ENCODE peak calls at places on chromosome 6, in six cellular contexts. N, T, J, L, W and P are unnamed samples.

GRCh38 chr6:157099912-157100593 is 223.3 kb downstream of the TMEM242 start:
- DNase-seq in N (no peak), T (no peak), J (peak; percentile 27), L (no peak), W (no peak), P (no peak)

GRCh38 chr6:116060572-116061283 is at the start of gene FRK:
- DNase-seq in N (no peak), T (no peak), J (no peak), L (peak; percentile 87), W (no peak), P (no peak)

GRCh38 chr6:43798688-43799444 is 28.9 kb downstream of the VEGFA start:
- DNase-seq in N (peak; percentile 90), T (no peak), J (peak; percentile 74), L (peak; percentile 86), W (no peak), P (no peak)

GRCh38 chr6:53361549-53362031 is 12.8 kb upstream of the ELOVL5 start:
- DNase-seq in N (peak; percentile 93), T (peak; percentile 52), J (peak; percentile 56), L (peak; percentile 27), W (no peak), P (no peak)

GRCh38 chr6:132569170-132569569 is 952 bp upstream of the TAAR6 start:
- DNase-seq in N (no peak), T (no peak), J (no peak), L (no peak), W (no peak), P (no peak)

GRCh38 chr6:5174756-5175155 is 86.0 kb downstream of the LYRM4 start:
- DNase-seq in N (no peak), T (no peak), J (no peak), L (no peak), W (no peak), P (no peak)

GRCh38 chr6:89313006-89313405 is 2.1 kb downstream of the GABRR2 start:
- DNase-seq in N (no peak), T (no peak), J (peak; percentile 94), L (no peak), W (no peak), P (no peak)

GRCh38 chr6:44001318-44001868 is 125.9 kb downstream of the MRPL14 start:
- DNase-seq in N (peak; percentile 68), T (no peak), J (no peak), L (peak; percentile 57), W (no peak), P (peak; percentile 57)

GRCh38 chr6:21909321-21909720 is 315.8 kb downstream of the SOX4 start:
- DNase-seq in N (no peak), T (no peak), J (no peak), L (no peak), W (no peak), P (no peak)

GRCh38 chr6:72130327-72130726 is 244.0 kb downstream of the RIMS1 start:
- DNase-seq in N (no peak), T (no peak), J (no peak), L (no peak), W (no peak), P (no peak)

GRCh38 chr6:12060780-12061619 is 48.9 kb downstream of the HIVEP1 start:
- DNase-seq in N (peak; percentile 84), T (peak; percentile 56), J (peak; percentile 82), L (peak; percentile 74), W (peak; percentile 46), P (no peak)

GRCh38 chr6:120355822-120356221 is 978.5 kb downstream of the TBC1D32 start:
- DNase-seq in N (no peak), T (no peak), J (peak; percentile 55), L (no peak), W (no peak), P (no peak)

GRCh38 chr6:84284428-84285033 is 57.1 kb upstream of the CEP162 start:
- DNase-seq in N (no peak), T (no peak), J (no peak), L (peak; percentile 30), W (peak; percentile 17), P (no peak)

GRCh38 chr6:113616875-113617274 is 240.3 kb upstream of the MARCKS start:
- DNase-seq in N (no peak), T (no peak), J (no peak), L (no peak), W (no peak), P (no peak)

GRCh38 chr6:109484161-109484560 is 1.1 kb upstream of the ZBTB24 start:
- DNase-seq in N (no peak), T (no peak), J (peak; percentile 25), L (no peak), W (no peak), P (no peak)

GRCh38 chr6:1993049-1993448 is 252.4 kb downstream of the GMDS start:
- DNase-seq in N (no peak), T (no peak), J (peak; percentile 53), L (no peak), W (no peak), P (no peak)

GRCh38 chr6:84581494-84582259 is 182.7 kb downstream of the TBX18 start:
- DNase-seq in N (no peak), T (no peak), J (peak; percentile 82), L (no peak), W (no peak), P (no peak)

GRCh38 chr6:65289491-65289890 is 417.5 kb downstream of the EYS start:
- DNase-seq in N (no peak), T (no peak), J (peak; percentile 52), L (no peak), W (no peak), P (no peak)

GRCh38 chr6:117494283-117494682 is 11.8 kb downstream of the DCBLD1 start:
- DNase-seq in N (no peak), T (no peak), J (no peak), L (no peak), W (no peak), P (no peak)

GRCh38 chr6:169787797-169788196 is 36.4 kb downstream of the ERMARD start:
- DNase-seq in N (no peak), T (peak; percentile 7), J (no peak), L (no peak), W (no peak), P (no peak)

GRCh38 chr6:44304282-44305199 is 8.6 kb downstream of the AARS2 start:
- DNase-seq in N (no peak), T (peak; percentile 49), J (peak; percentile 36), L (peak; percentile 42), W (peak; percentile 62), P (no peak)

GRCh38 chr6:150466196-150466595 is 97.4 kb downstream of the IYD start:
- DNase-seq in N (no peak), T (no peak), J (peak; percentile 5), L (no peak), W (no peak), P (no peak)
- TF ChIP-seq CTCF in N (no peak), T (no peak), J (no peak), L (no peak), W (no peak), P (no peak)

GRCh38 chr6:125753218-125753936 is 3.9 kb downstream of the HEY2 start:
- DNase-seq in N (no peak), T (no peak), J (peak; percentile 32), L (peak; percentile 39), W (no peak), P (no peak)
- TF ChIP-seq CTCF in N (peak; percentile 51), T (peak; percentile 78), J (no peak), L (peak; percentile 55), W (peak; percentile 64), P (peak; percentile 88)

GRCh38 chr6:123380257-123380656 is 256.5 kb downstream of the TRDN start:
- DNase-seq in N (no peak), T (no peak), J (peak; percentile 12), L (peak; percentile 26), W (peak; percentile 39), P (no peak)
- TF ChIP-seq CTCF in N (no peak), T (no peak), J (no peak), L (peak; percentile 13), W (peak; percentile 45), P (peak; percentile 62)

DNA sequence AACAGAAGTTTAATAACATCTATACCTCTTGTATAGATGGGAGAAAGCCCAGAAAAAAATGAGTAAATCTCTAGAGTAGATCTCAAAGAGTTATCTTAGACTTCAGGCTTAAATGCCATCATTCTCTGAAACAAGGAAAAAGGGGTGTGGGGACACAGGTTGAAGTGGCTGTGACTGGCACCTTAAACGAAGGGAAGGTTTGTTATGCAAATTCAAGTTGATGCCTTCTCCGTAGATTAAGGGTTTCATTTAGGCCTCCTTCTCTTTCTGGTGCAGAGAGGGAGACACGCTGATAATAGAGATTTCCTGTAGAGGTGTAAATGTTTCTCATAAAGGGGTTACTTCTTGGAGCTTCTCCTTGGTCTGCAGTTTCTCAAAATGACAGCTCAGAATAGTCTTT is 252.1 kb downstream of the CD83 start:
- DNase-seq in N (no peak), T (no peak), J (no peak), L (no peak), W (no peak), P (no peak)
- TF ChIP-seq CTCF in N (no peak), T (no peak), J (no peak), L (no peak), W (no peak), P (no peak)

DNA sequence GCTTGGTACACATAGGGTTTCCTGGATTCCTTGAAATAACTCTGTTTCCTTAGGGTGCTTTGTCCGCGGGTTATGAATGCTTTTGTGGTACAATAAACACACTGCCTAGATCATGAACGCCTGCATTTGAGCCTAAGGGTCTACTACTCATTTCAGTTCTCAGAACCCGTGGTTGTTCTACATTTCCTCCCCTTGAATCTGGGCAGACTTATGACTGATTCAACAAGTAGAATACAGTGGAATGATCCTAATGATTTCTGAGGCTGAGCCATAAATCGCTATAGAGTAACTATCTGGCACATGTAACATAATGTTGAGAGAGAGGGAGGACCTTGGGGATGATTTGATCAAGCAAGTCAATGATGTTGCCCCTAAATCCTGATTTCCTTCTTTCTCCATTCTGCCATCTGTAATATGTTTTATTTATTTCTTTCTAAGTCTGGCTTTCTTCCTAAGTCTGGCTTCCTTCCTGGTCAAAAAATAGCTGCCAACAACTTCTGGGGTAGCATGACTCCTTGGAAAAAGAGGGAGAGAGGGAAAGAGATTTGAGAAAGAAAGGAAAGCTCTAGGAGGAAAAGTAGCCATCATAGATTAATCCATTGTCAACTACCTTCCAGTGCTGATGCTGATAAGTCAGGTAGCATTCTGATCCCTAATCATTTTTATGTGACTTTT is 23.0 kb downstream of the ABRACL start:
- DNase-seq in N (no peak), T (no peak), J (no peak), L (no peak), W (no peak), P (no peak)
- TF ChIP-seq CTCF in N (no peak), T (no peak), J (no peak), L (no peak), W (no peak), P (no peak)